ENCODE peak calls at places on chromosomes 3 and 15, in eight cellular contexts. H is ovary, U is OCI-LY7, N is mammary epithelial cell, Y is heart left ventricle, K is spleen, Q is GM12878, P is kidney. V is an unnamed sample. For H3K4me1 and H3K9me3, the result is how much of the 10 kb centered on the place peaks cover.

GRCh38 chr15:67026171-67026967 is 39.0 kb upstream of the SMAD3 start:
- DNase-seq in H (no peak), U (no peak), N (no peak), Y (no peak), K (no peak), Q (no peak), P (no peak), V (no peak)

GRCh38 chr3:10344147-10344943 is 23.4 kb upstream of the SEC13 start:
- DNase-seq in H (no peak), U (peak), N (no peak), Y (peak), K (peak), Q (no peak), P (peak), V (peak)

GRCh38 chr3:134718736-134719135 is 67.9 kb upstream of the KY start:
- DNase-seq in H (no peak), U (no peak), N (no peak), Y (no peak), K (no peak), Q (no peak), P (no peak), V (no peak)

GRCh38 chr3:196322-197153 is at the start of gene CHL1:
- DNase-seq in H (peak), U (no peak), N (no peak), Y (peak), K (peak), Q (no peak), P (peak), V (no peak)

GRCh38 chr15:42129364-42129763 is 27.1 kb downstream of the PLA2G4F start:
- DNase-seq in H (no peak), U (no peak), N (no peak), Y (no peak), K (no peak), Q (no peak), P (no peak), V (no peak)

GRCh38 chr3:58521002-58521670 is 15.9 kb downstream of the ACOX2 start:
- DNase-seq in H (no peak), U (no peak), N (no peak), Y (no peak), K (no peak), Q (no peak), P (no peak), V (no peak)

GRCh38 chr3:189941679-189942078 is 179.0 kb downstream of the P3H2 start:
- DNase-seq in H (no peak), U (no peak), N (peak), Y (no peak), K (no peak), Q (no peak), P (no peak), V (no peak)

GRCh38 chr15:72916939-72917338 is 133.4 kb upstream of the ADPGK start:
- DNase-seq in H (no peak), U (no peak), N (peak), Y (no peak), K (no peak), Q (no peak), P (no peak), V (no peak)

GRCh38 chr15:32716216-32716959 is 1.4 kb upstream of the GREM1 start:
- DNase-seq in H (no peak), U (no peak), N (no peak), Y (no peak), K (no peak), Q (no peak), P (no peak), V (no peak)

GRCh38 chr3:113295463-113295862 is 84.1 kb downstream of the BOC start:
- DNase-seq in H (no peak), U (no peak), N (no peak), Y (no peak), K (no peak), Q (no peak), P (no peak), V (no peak)

GRCh38 chr15:42349178-42349577 is 10.1 kb upstream of the CAPN3 start:
- DNase-seq in H (no peak), U (no peak), N (no peak), Y (no peak), K (no peak), Q (no peak), P (no peak), V (no peak)

GRCh38 chr15:31128477-31128876 is 27.0 kb upstream of the TRPM1 start:
- DNase-seq in H (no peak), U (no peak), N (no peak), Y (no peak), K (no peak), Q (no peak), P (no peak), V (no peak)

GRCh38 chr15:89936051-89936792 is 23.5 kb upstream of the ARPIN start:
- DNase-seq in H (no peak), U (no peak), N (no peak), Y (no peak), K (no peak), Q (no peak), P (no peak), V (no peak)

GRCh38 chr3:185728630-185729334 is 96.1 kb downstream of the IGF2BP2 start:
- DNase-seq in H (no peak), U (no peak), N (no peak), Y (no peak), K (no peak), Q (no peak), P (no peak), V (no peak)

GRCh38 chr3:53157974-53158580 is 2.9 kb upstream of the PRKCD start:
- DNase-seq in H (no peak), U (no peak), N (no peak), Y (no peak), K (no peak), Q (no peak), P (no peak), V (no peak)

GRCh38 chr3:134084230-134084950 is 54.7 kb upstream of the SLCO2A1 start:
- DNase-seq in H (no peak), U (no peak), N (no peak), Y (no peak), K (peak), Q (no peak), P (no peak), V (no peak)

GRCh38 chr3:36244728-36245127 is 135.6 kb upstream of the STAC start:
- DNase-seq in H (no peak), U (no peak), N (peak), Y (no peak), K (no peak), Q (no peak), P (no peak), V (no peak)

GRCh38 chr3:112038863-112039262 is 4.3 kb downstream of the TMPRSS7 start:
- DNase-seq in H (no peak), U (peak), N (peak), Y (no peak), K (no peak), Q (peak), P (no peak), V (no peak)

GRCh38 chr3:40043444-40043755 is 234.0 kb downstream of the MYRIP start:
- DNase-seq in H (no peak), U (no peak), N (peak), Y (no peak), K (no peak), Q (no peak), P (no peak), V (no peak)

GRCh38 chr3:171974986-171975837 is 64.2 kb upstream of the FNDC3B start:
- DNase-seq in H (no peak), U (no peak), N (no peak), Y (no peak), K (no peak), Q (no peak), P (no peak), V (no peak)

GRCh38 chr3:171967932-171968678 is 71.3 kb upstream of the FNDC3B start:
- DNase-seq in H (no peak), U (no peak), N (no peak), Y (no peak), K (no peak), Q (no peak), P (peak), V (no peak)

GRCh38 chr3:171972965-171973364 is 66.4 kb upstream of the FNDC3B start:
- DNase-seq in H (peak), U (no peak), N (no peak), Y (peak), K (no peak), Q (no peak), P (peak), V (no peak)

GRCh38 chr3:171970301-171970788 is 69.0 kb upstream of the FNDC3B start:
- DNase-seq in H (no peak), U (no peak), N (no peak), Y (no peak), K (no peak), Q (no peak), P (no peak), V (no peak)

DNA sequence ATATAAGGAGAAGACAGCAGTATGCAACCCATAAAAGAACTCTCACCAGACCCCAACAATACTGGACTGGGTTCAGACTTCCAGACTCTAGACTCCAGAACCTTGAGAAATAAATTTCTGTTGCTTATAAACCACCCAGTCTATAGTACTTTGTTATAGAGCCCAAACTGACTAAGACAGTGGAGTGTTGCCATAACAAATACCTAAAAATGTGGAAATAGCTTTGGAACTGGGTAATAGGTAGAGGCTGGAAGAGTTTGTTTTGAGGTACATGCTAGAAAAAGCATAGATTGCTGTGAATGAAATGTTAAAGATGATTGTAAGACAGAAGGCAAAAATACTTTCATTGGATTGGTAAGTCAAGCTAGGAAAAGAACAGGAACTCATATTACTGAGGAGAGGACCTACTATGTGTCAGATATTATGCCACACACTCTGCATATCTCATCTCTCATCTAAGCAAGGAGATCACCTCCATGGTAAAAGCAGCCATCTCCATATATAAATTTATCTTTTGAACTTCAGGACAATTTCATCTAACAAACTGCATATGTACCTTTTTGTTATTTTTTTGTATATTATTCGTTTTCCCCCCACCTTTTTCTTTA is 67.4 kb upstream of the FNDC3B start:
- DNase-seq in H (no peak), U (no peak), N (no peak), Y (no peak), K (no peak), Q (no peak), P (no peak), V (no peak)
- H3K4me1 ChIP-seq in H (under half), U (under half), N (under half), Y (under half), K (under half), Q (under half), P (under half), V (under half)

DNA sequence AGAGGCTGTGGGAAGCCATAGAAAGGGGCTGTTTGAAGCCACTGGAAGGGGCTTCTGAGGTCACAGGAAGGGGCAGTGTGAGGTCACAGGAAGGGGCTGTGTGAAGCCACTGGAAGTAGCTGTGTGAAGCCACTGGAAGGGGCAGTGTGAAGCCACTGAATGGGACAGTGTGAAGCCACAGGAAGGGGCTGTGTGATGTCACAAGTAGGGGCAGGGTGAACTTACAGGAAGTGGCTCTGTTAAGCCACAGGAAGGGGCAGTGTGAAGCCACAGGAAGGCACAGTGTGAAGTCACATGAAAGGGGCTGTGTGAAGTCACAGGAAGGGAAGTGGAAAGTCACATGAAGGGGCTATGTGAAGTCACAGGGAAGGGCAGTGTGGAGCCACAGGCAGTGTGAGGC is 33.1 kb downstream of the GASK1A start:
- DNase-seq in H (no peak), U (no peak), N (no peak), Y (no peak), K (no peak), Q (no peak), P (no peak), V (no peak)
- H3K9me3 ChIP-seq in H (under half), U (under half), N (under half), Y (under half), K (half or more), Q (under half), P (under half), V (under half)

GRCh38 chr15:77630956-77631789 is 1.5 kb downstream of the LINGO1 start:
- DNase-seq in H (no peak), U (no peak), N (no peak), Y (no peak), K (no peak), Q (no peak), P (peak), V (no peak)
- TF ChIP-seq CTCF in H (no peak), U (no peak), N (no peak), Y (peak), K (no peak), Q (no peak), P (no peak), V (no peak)

DNA sequence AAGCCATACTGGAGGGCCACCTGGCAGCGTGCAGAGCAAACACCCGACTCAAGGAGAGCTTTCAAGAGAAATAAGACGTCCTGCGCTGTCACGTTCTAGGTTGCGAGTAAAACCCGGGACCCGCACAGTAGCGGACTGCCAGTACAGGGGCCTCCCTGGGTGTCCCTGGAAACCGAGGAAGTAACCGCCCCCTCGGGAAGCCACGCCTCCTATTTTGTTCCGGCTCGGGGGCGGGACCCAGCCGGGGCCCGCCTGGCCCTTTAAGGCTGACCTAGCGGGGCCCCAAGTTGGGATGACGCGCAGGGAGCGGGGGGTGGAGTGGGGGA is 218 bp upstream of the MAPKAPK3 start:
- DNase-seq in H (peak), U (peak), N (peak), Y (peak), K (peak), Q (peak), P (peak), V (peak)
- H3K4me1 ChIP-seq in H (under half), U (under half), N (under half), Y (under half), K (half or more), Q (under half), P (under half), V (under half)

GRCh38 chr3:46027736-46028397 is 584 bp upstream of the XCR1 start:
- DNase-seq in H (no peak), U (peak), N (no peak), Y (no peak), K (no peak), Q (no peak), P (no peak), V (no peak)
- H3K9me3 ChIP-seq in H (under half), U (under half), N (under half), Y (under half), K (under half), Q (under half), P (under half), V (under half)

DNA sequence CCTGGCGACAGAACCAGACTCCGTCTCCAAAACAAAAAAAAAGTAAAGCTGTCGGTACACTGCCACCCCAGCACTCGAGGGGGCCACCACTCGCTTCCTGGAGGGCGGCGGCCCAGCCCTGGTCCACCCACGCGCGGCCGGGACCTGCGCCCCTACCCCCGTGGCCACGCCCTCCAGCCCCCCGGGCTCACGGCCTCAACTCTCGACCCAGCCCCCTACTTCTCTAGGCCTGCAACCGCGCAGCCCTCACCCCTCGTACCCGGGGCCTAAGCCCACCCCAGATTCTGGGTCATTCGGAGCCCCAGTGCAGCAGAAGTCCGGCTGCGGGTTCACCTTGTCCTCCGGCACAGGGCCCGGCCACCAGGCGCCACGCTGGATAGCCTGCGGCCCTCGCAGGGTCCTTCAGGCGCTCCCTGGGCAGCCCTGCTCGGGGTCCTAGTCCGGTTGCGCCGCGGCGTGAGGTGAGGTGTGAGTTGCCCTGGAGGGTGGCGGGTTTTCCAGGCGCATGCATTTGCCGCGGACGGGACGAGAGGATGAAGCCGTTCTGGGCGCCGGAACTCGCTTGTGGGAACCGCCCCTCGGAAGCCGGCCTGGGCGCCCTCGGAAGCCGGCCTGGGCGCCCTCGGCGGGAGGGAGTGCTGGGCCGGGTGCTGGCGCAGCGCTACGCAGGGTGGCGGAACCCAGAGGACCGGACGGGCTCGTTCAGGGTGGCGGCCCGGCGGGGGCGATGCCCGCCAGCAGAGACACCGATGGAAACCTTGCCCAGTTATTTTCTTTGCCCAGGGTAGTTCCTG is 32.2 kb downstream of the SPINK8 start:
- DNase-seq in H (peak), U (peak), N (peak), Y (peak), K (peak), Q (peak), P (peak), V (peak)
- TF ChIP-seq CTCF in H (no peak), U (no peak), N (no peak), Y (no peak), K (no peak), Q (no peak), P (peak), V (no peak)

DNA sequence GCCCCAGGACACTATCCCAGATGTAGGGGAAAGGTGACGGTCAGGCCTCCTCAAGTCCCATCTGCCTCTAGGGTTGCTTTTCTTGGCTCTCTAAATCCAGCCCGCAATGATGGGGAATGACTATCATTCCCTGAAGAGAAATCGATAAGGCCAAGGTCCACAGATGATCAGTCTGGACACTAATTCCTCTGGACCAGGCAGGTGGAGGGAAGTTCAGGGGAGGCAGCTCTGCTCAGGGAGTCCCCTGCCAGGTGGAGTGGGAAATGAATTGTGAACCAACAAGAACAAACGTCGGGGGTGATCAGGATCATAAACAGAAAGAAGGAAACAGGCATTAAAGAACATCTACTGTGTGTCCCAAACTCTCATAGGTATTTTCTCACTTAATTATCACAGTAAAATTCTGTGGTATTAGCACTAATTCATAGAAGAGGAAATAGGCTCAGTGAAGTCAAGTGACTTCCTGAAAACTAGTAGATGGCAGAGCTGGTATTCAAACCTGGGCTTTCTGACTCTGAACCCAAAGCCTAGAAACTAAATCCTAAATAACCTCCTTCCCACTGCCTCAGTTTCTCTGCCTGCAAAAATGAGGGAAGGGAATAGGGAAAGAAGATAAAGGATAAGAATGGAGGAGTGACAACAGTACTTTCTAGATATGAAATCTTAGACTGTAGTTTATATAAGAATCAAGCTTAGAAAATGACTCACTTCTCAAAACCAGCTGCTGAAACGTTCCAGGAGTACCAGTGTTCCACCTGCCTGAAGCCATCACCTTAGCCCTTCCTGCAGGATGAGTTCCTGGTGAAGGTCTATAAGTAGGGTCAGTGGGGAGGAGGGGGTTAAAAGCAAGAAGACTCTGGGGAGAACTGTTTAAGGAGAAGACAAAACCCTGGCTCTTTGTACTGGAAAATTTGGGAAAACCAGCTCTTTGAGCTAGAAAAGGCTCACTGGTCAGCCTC is 7.5 kb downstream of the BMF start:
- DNase-seq in H (no peak), U (no peak), N (no peak), Y (no peak), K (peak), Q (no peak), P (peak), V (no peak)
- H3K4me1 ChIP-seq in H (half or more), U (half or more), N (under half), Y (under half), K (half or more), Q (half or more), P (half or more), V (half or more)

GRCh38 chr3:38472342-38472741 is 18.7 kb downstream of the ACVR2B start:
- DNase-seq in H (no peak), U (no peak), N (no peak), Y (no peak), K (no peak), Q (no peak), P (no peak), V (no peak)

GRCh38 chr3:38471260-38471857 is 17.7 kb downstream of the ACVR2B start:
- DNase-seq in H (no peak), U (no peak), N (no peak), Y (no peak), K (no peak), Q (no peak), P (no peak), V (no peak)

GRCh38 chr3:38465588-38466154 is 12.0 kb downstream of the ACVR2B start:
- DNase-seq in H (no peak), U (no peak), N (no peak), Y (no peak), K (no peak), Q (no peak), P (no peak), V (no peak)

GRCh38 chr3:38469852-38470251 is 16.2 kb downstream of the ACVR2B start:
- DNase-seq in H (no peak), U (no peak), N (no peak), Y (no peak), K (no peak), Q (no peak), P (no peak), V (no peak)

DNA sequence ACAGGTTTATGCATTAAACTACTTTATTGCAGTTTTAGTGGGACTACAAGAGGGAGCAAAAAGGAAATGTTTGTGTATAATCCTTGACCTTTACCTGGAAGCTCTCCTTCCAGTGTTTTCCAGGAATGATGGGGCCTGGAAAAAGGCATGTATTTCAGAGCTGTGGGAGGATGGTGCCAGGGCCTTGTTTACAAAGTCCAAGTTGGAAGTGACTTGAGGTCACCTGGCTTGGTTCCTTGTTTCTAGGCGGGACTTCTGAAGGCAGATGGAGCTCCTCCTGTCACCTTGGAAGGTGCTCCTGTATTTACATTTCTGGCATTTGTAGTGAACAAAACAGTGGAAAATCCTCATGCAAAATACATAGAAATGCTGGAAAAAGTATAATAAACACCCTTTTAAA is 15.1 kb downstream of the ACVR2B start:
- DNase-seq in H (no peak), U (no peak), N (no peak), Y (no peak), K (no peak), Q (no peak), P (no peak), V (no peak)
- H3K9me3 ChIP-seq in H (under half), U (under half), N (under half), Y (under half), K (under half), Q (under half), P (under half), V (under half)

V was measured in mucosa of descending colon.